ENCODE peak calls at places on chromosomes 11 and 22, in five cellular contexts. One of them, this sample, is unnamed.

GRCh38 chr11:112903310-112903709 is 57.9 kb upstream of the NCAM1 start:
- DNase-seq in GM13977: no peak
- DNase-seq in osteocyte: no peak
- DNase-seq in hepatic stellate cell: no peak
- DNase-seq in GM10248: no peak
- DNase-seq in this sample: no peak

GRCh38 chr22:32665676-32666075 is 135.8 kb upstream of the TIMP3 start:
- DNase-seq in GM13977: no peak
- DNase-seq in osteocyte: no peak
- DNase-seq in hepatic stellate cell: peak
- DNase-seq in GM10248: no peak
- DNase-seq in this sample: no peak

GRCh38 chr11:119372260-119373058 is 9.0 kb downstream of the USP2 start:
- DNase-seq in GM13977: no peak
- DNase-seq in osteocyte: no peak
- DNase-seq in hepatic stellate cell: no peak
- DNase-seq in GM10248: no peak
- DNase-seq in this sample: no peak

GRCh38 chr11:120212259-120212888 is 1.5 kb downstream of the OAF start:
- DNase-seq in GM13977: no peak
- DNase-seq in osteocyte: no peak
- DNase-seq in hepatic stellate cell: no peak
- DNase-seq in GM10248: no peak
- DNase-seq in this sample: peak

GRCh38 chr11:120492486-120492885 is 19.1 kb upstream of the GRIK4 start:
- DNase-seq in GM13977: no peak
- DNase-seq in osteocyte: no peak
- DNase-seq in hepatic stellate cell: no peak
- DNase-seq in GM10248: no peak
- DNase-seq in this sample: no peak

GRCh38 chr11:26649884-26650283 is 72.0 kb downstream of the SLC5A12 start:
- DNase-seq in GM13977: peak
- DNase-seq in osteocyte: no peak
- DNase-seq in hepatic stellate cell: peak
- DNase-seq in GM10248: peak
- DNase-seq in this sample: peak

GRCh38 chr11:114137838-114138237 is 78.3 kb downstream of the ZBTB16 start:
- DNase-seq in GM13977: no peak
- DNase-seq in osteocyte: no peak
- DNase-seq in hepatic stellate cell: no peak
- DNase-seq in GM10248: no peak
- DNase-seq in this sample: no peak

GRCh38 chr11:129317564-129317963 is 58.1 kb upstream of the BARX2 start:
- DNase-seq in GM13977: no peak
- DNase-seq in osteocyte: no peak
- DNase-seq in hepatic stellate cell: no peak
- DNase-seq in GM10248: no peak
- DNase-seq in this sample: peak

GRCh38 chr11:34028407-34028804 is 23.1 kb upstream of the CAPRIN1 start:
- DNase-seq in GM13977: no peak
- DNase-seq in osteocyte: peak
- DNase-seq in hepatic stellate cell: no peak
- DNase-seq in GM10248: no peak
- DNase-seq in this sample: peak

GRCh38 chr11:8442301-8442700 is 151.7 kb downstream of the STK33 start:
- DNase-seq in GM13977: no peak
- DNase-seq in osteocyte: no peak
- DNase-seq in hepatic stellate cell: no peak
- DNase-seq in GM10248: no peak
- DNase-seq in this sample: no peak

GRCh38 chr11:15266999-15267398 is 152.3 kb downstream of the INSC start:
- DNase-seq in GM13977: no peak
- DNase-seq in osteocyte: no peak
- DNase-seq in hepatic stellate cell: no peak
- DNase-seq in GM10248: no peak
- DNase-seq in this sample: no peak

GRCh38 chr11:121965330-121965729 is 150.7 kb downstream of the BLID start:
- DNase-seq in GM13977: no peak
- DNase-seq in osteocyte: no peak
- DNase-seq in hepatic stellate cell: no peak
- DNase-seq in GM10248: no peak
- DNase-seq in this sample: peak